ENCODE peak calls at places on chromosome 4, in nine cellular contexts. C, N, L, K, E, Q, H, T and Z are unnamed samples. For H3K36me3 and H3K27me3, the result is how much of the 10 kb centered on the place peaks cover.

GRCh38 chr4:107712236-107712635 is 7.8 kb downstream of the PAPSS1 start:
- DNase-seq in T (no peak), C (no peak), Q (no peak), N (no peak), K (peak), H (no peak), L (no peak), E (no peak), Z (no peak)

GRCh38 chr4:139584784-139585183 is 28.8 kb upstream of the SETD7 start:
- DNase-seq in Q (no peak), T (no peak), E (no peak), L (no peak), K (no peak), C (no peak), N (no peak), H (no peak), Z (no peak)

GRCh38 chr4:30399476-30399875 is 320.7 kb upstream of the PCDH7 start:
- DNase-seq in L (no peak), H (no peak), K (no peak), E (no peak), Q (no peak), C (no peak), N (no peak), T (no peak), Z (no peak)

GRCh38 chr4:154184238-154184637 is 307.4 kb downstream of the DCHS2 start:
- DNase-seq in E (no peak), Q (no peak), K (no peak), T (peak), H (no peak), L (no peak), N (no peak), C (no peak), Z (no peak)

GRCh38 chr4:123588631-123589223 is 192.1 kb downstream of the SPRY1 start:
- DNase-seq in T (no peak), Q (no peak), E (no peak), H (no peak), N (no peak), C (no peak), L (no peak), K (peak), Z (no peak)

GRCh38 chr4:176499518-176499917 is 179.8 kb downstream of the SPCS3 start:
- DNase-seq in C (no peak), K (peak), Q (no peak), E (no peak), N (no peak), H (no peak), T (no peak), L (peak), Z (no peak)

GRCh38 chr4:176755001-176755400 is 37.7 kb downstream of the VEGFC start:
- DNase-seq in C (no peak), E (no peak), N (no peak), L (no peak), T (no peak), Q (no peak), K (no peak), H (no peak), Z (no peak)

GRCh38 chr4:184274288-184274951 is 56.7 kb upstream of the ENPP6 start:
- DNase-seq in N (peak), T (no peak), Q (no peak), K (no peak), H (no peak), C (no peak), E (no peak), L (no peak), Z (peak)

GRCh38 chr4:157819693-157820464 is 352.9 kb downstream of the GASK1B start:
- DNase-seq in L (no peak), C (peak), K (no peak), Q (no peak), E (no peak), T (no peak), H (no peak), N (no peak), Z (peak)

GRCh38 chr4:150255610-150256580 is 177.7 kb downstream of the DCLK2 start:
- DNase-seq in T (no peak), H (no peak), C (no peak), E (no peak), N (no peak), L (no peak), Q (no peak), K (no peak), Z (no peak)

GRCh38 chr4:109826719-109827118 is 1.1 kb upstream of the RRH start:
- DNase-seq in T (peak), L (peak), K (no peak), N (no peak), E (peak), Q (no peak), C (no peak), H (no peak), Z (no peak)

GRCh38 chr4:141352775-141353544 is 132.3 kb downstream of the ZNF330 start:
- DNase-seq in E (peak), N (no peak), H (no peak), K (peak), C (no peak), Q (no peak), L (peak), T (peak), Z (no peak)

GRCh38 chr4:97498875-97499274 is 644.4 kb downstream of the STPG2 start:
- DNase-seq in T (no peak), L (no peak), C (no peak), Q (no peak), H (no peak), K (peak), E (no peak), N (no peak), Z (no peak)

GRCh38 chr4:101039367-101039766 is 308.0 kb downstream of the PPP3CA start:
- DNase-seq in C (no peak), Q (no peak), E (no peak), T (no peak), N (no peak), L (no peak), K (no peak), H (no peak), Z (no peak)

GRCh38 chr4:184383497-184384055 is 90.8 kb downstream of the IRF2 start:
- DNase-seq in Q (peak), H (peak), N (no peak), E (peak), T (no peak), L (peak), C (peak), K (peak), Z (peak)

GRCh38 chr4:159071178-159071968 is 31.5 kb upstream of the RAPGEF2 start:
- DNase-seq in T (peak), Q (peak), K (peak), E (no peak), N (no peak), C (no peak), H (no peak), L (peak), Z (no peak)

GRCh38 chr4:146342600-146343192 is 128.4 kb downstream of the REELD1 start:
- DNase-seq in H (no peak), N (peak), K (peak), E (peak), L (peak), Q (peak), C (peak), T (peak), Z (peak)

GRCh38 chr4:154332681-154333421 is 158.7 kb downstream of the DCHS2 start:
- DNase-seq in K (no peak), L (no peak), N (peak), H (no peak), E (peak), T (peak), Q (peak), C (peak), Z (peak)

GRCh38 chr4:163166041-163166579 is 580 bp downstream of the NAF1 start:
- DNase-seq in L (peak), C (peak), T (peak), K (peak), H (peak), E (peak), N (peak), Q (peak), Z (peak)

GRCh38 chr4:26320159-26320452 is 708 bp upstream of the RBPJ start:
- DNase-seq in K (peak), Q (no peak), H (no peak), T (no peak), L (no peak), C (no peak), N (no peak), E (no peak), Z (no peak)

GRCh38 chr4:148376151-148376550 is 66.1 kb downstream of the NR3C2 start:
- DNase-seq in E (peak), C (peak), L (peak), T (no peak), H (peak), N (no peak), K (peak), Q (peak), Z (peak)

GRCh38 chr4:1972414-1972813 is 36.4 kb downstream of the NELFA start:
- DNase-seq in Q (no peak), E (no peak), T (no peak), N (no peak), H (no peak), C (no peak), L (no peak), K (no peak), Z (no peak)

GRCh38 chr4:1970926-1971325 is 37.8 kb downstream of the NELFA start:
- DNase-seq in Q (no peak), T (no peak), K (no peak), C (no peak), E (no peak), H (no peak), L (no peak), N (no peak), Z (no peak)

GRCh38 chr4:1973218-1973617 is 35.6 kb downstream of the NELFA start:
- DNase-seq in T (no peak), H (no peak), Q (no peak), E (no peak), N (no peak), C (no peak), K (no peak), L (no peak), Z (no peak)

GRCh38 chr4:1969928-1970723 is 38.6 kb downstream of the NELFA start:
- DNase-seq in N (no peak), K (no peak), T (no peak), H (no peak), E (no peak), C (no peak), Q (no peak), L (no peak), Z (no peak)

GRCh38 chr4:1971456-1972200 is 37.1 kb downstream of the NELFA start:
- DNase-seq in T (no peak), H (no peak), Q (no peak), N (no peak), L (no peak), C (no peak), K (no peak), E (no peak), Z (no peak)
- H3K36me3 ChIP-seq in T (under half), H (half or more), Q (under half), N (half or more), L (under half), C (under half), K (under half), E (half or more), Z (under half)

GRCh38 chr4:3479358-3480101 is 16.4 kb downstream of the DOK7 start:
- DNase-seq in N (no peak), H (no peak), L (no peak), K (no peak), C (no peak), E (no peak), T (no peak), Q (no peak), Z (no peak)
- H3K27me3 ChIP-seq in N (under half), H (under half), L (under half), K (under half), C (under half), E (under half), T (half or more), Q (under half), Z (under half)

DNA sequence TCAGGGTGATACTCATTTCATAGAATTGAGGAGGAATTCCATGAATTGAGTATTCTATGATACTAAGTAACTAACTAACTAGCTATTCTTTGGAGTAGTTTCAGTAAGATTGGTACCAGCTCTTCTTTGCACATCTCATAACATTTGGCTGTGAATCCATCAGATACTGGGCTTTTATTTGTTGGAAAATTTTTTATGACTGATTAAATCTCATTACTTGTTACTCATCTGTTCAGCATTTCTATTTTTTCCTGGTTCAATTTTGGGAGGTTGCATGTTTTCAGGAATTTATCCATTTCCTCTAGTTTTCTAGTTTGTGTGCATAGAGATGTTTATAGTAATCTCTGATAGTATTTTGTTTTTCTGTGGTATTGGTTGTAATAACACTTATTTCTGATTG is 70.8 kb upstream of the FREM3 start:
- DNase-seq in Q (no peak), L (no peak), H (no peak), T (no peak), K (no peak), N (no peak), C (no peak), E (no peak), Z (no peak)
- H3K36me3 ChIP-seq in Q (under half), L (under half), H (under half), T (under half), K (under half), N (under half), C (under half), E (under half), Z (under half)

DNA sequence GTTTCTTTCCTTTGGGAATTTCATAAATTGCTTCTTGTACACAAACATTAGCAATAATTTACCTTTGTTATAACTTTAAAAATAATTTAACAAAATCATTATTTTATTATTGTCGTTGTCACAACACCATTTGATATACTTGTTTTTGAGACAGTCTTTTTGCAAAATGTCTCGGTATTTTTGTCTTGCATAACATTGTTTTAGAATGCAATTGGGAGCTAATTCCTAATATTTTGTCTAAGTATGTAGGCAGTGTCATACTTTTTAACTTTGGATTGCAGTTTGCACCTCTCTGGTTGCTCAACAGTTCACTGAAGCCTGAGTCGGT is 340 bp upstream of the CFAP299 start:
- DNase-seq in C (no peak), N (no peak), T (no peak), L (no peak), H (no peak), Q (no peak), E (no peak), K (no peak), Z (no peak)
- H3K27me3 ChIP-seq in C (under half), N (under half), T (under half), L (under half), H (under half), Q (under half), E (under half), K (under half), Z (under half)

GRCh38 chr4:7016086-7016485 is 27.1 kb upstream of the TADA2B start:
- DNase-seq in N (no peak), E (no peak), K (no peak), C (no peak), Q (no peak), T (no peak), H (no peak), L (no peak), Z (no peak)
- H3K36me3 ChIP-seq in N (half or more), E (under half), K (under half), C (under half), Q (under half), T (under half), H (half or more), L (under half), Z (under half)

DNA sequence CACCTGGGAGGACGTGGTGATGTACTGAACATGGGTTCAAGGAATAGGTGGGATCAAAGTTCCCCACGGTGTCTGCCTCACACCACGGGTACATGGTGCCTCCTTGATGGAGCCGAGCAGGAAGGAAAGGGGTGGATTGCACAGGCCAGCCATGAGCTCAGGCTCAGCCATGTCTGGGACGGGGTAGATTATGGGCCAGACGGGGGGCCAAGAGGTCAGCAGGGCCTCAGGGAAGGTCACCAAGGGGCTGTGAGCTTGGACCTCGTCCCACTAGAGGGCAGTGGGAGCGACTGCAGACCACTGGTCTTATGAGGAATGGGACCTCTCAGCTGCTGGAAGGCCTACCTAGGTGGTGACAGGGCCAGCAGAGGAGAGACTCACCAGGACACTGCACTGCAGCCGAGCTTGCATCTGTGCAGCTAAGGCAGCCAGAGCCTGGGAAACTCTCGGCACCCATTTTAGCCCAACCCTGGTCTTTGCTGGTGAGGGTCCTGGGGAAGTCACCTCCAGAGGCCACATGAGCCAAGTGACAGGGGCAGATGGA is 38.4 kb downstream of the JAKMIP1 start:
- DNase-seq in C (no peak), L (no peak), H (no peak), E (no peak), T (no peak), N (no peak), K (no peak), Q (no peak), Z (no peak)
- H3K27me3 ChIP-seq in C (under half), L (under half), H (under half), E (under half), T (under half), N (under half), K (under half), Q (under half), Z (under half)

GRCh38 chr4:82436130-82436529 is 5.7 kb downstream of the ENOPH1 start:
- DNase-seq in H (no peak), E (no peak), C (no peak), T (no peak), L (no peak), K (no peak), N (no peak), Q (no peak), Z (no peak)

GRCh38 chr4:82431831-82432230 is 1.4 kb downstream of the ENOPH1 start:
- DNase-seq in Q (no peak), N (no peak), L (no peak), T (no peak), E (no peak), C (no peak), K (no peak), H (no peak), Z (no peak)

GRCh38 chr4:82432596-82432995 is 2.2 kb downstream of the ENOPH1 start:
- DNase-seq in E (no peak), C (no peak), H (no peak), T (no peak), Q (no peak), N (peak), L (no peak), K (no peak), Z (no peak)

GRCh38 chr4:82434949-82435348 is 4.6 kb downstream of the ENOPH1 start:
- DNase-seq in E (no peak), Q (no peak), L (no peak), K (no peak), C (no peak), H (no peak), N (no peak), T (no peak), Z (no peak)

DNA sequence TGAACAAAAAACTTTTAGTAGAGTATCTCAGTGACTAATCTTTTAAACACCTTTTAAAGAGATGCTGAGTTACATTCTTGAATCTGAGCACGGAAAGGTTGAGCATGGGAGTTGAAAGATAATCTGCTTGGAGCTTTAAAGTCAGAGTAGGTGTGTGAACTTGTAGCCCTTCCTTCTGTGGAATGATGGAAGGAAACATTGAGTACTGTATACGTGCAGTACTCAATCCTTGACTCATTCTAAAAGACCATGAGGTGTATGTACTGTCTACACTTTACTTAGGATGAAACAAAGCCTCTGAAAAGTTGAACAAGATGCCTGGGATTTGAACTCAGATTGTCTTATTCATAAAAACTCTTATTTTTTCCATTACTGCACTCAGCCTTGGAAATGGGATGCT is 3.4 kb downstream of the ENOPH1 start:
- DNase-seq in H (no peak), C (no peak), K (no peak), Q (no peak), T (no peak), E (no peak), L (no peak), N (no peak), Z (no peak)
- H3K36me3 ChIP-seq in H (under half), C (under half), K (under half), Q (under half), T (under half), E (under half), L (under half), N (half or more), Z (under half)

DNA sequence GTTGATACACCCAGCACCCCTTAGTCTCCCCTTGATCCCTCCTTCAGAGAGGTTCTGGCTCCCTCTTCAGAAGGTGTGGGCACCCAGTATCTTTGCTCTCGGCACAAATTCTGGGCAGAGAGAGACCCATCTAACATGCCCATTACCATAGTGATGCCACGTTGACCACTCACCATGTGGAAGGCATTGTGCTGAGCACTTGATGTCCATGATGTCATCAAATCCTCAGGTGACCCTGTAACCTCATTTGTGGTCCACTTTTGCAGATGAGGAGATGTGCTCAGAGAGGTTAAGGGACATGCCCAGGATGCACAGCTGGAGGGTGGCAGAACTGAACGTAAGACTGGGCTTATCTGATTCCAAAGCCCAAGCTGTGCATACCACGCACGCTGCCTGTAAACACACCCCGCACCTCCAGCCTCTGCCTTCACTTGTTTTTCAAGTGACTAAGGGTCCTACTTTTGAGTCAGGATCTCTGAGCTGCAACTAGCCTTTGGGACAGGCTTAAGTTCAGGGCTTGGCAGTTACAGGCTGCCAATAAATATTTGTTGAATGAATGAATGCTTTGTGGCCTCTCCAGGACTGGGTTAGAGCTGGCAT is 55.2 kb downstream of the HTRA3 start:
- DNase-seq in K (no peak), H (no peak), E (no peak), Q (no peak), N (peak), C (no peak), T (no peak), L (no peak), Z (no peak)
- H3K27me3 ChIP-seq in K (under half), H (under half), E (under half), Q (under half), N (under half), C (under half), T (under half), L (under half), Z (under half)

GRCh38 chr4:145103496-145103895 is 5.4 kb downstream of the ABCE1 start:
- DNase-seq in N (no peak), E (no peak), H (no peak), C (no peak), Q (no peak), K (no peak), T (no peak), L (no peak), Z (no peak)
- H3K36me3 ChIP-seq in N (under half), E (under half), H (under half), C (under half), Q (under half), K (under half), T (under half), L (under half), Z (under half)

DNA sequence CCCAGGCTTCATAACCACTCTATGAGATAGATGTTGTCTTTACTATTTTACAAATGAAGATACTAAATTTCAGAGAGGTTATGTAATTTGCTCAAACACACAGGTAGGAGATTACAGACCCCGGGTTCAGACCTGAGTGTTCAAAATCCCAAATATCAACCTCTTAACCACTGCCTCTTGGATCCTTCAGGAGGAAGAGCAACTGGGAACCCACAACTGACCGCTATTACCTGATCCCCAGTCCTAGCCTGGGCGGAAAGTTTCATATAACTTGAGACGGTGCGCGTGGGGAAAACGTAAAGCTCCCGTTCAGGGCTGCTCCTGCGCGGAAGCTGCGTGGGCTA is 8.9 kb upstream of the PRDM8 start:
- DNase-seq in L (no peak), H (no peak), C (no peak), K (no peak), E (no peak), Q (no peak), T (peak), N (no peak), Z (no peak)
- H3K27me3 ChIP-seq in L (half or more), H (under half), C (under half), K (half or more), E (under half), Q (under half), T (half or more), N (under half), Z (under half)